ENCODE peak calls at places on chromosomes 5 and 9, in nine cellular contexts. A, L, D, J, X, N, E, V and O are unnamed samples.

GRCh38 chr5:103216137-103216536 is 42.4 kb upstream of the MACIR start:
- DNase-seq in J (no peak), E (no peak), V (no peak), X (no peak), L (no peak), D (no peak), N (no peak), A (no peak), O (no peak)

GRCh38 chr5:147963436-147963835 is 57.1 kb upstream of the C5orf46 start:
- DNase-seq in E (no peak), L (no peak), J (no peak), V (no peak), A (no peak), N (no peak), X (no peak), D (no peak), O (no peak)

GRCh38 chr5:79857692-79858091 is 133.4 kb downstream of the MTX3 start:
- DNase-seq in D (no peak), N (no peak), L (no peak), J (no peak), V (no peak), A (no peak), X (no peak), E (no peak), O (no peak)

GRCh38 chr5:6448622-6449464 is at the start of gene UBE2QL1:
- DNase-seq in V (no peak), N (no peak), E (peak), D (peak), J (no peak), A (peak), L (no peak), X (peak), O (peak)

GRCh38 chr5:42858031-42858643 is 46.4 kb upstream of the SELENOP start:
- DNase-seq in V (no peak), L (no peak), D (no peak), J (no peak), E (no peak), A (no peak), N (no peak), X (no peak), O (no peak)

GRCh38 chr5:103502651-103503050 is 59.9 kb downstream of the NUDT12 start:
- DNase-seq in D (no peak), V (no peak), L (no peak), E (no peak), N (no peak), X (no peak), A (no peak), J (no peak), O (no peak)

GRCh38 chr5:52811067-52811749 is 23.5 kb downstream of the ITGA1 start:
- DNase-seq in D (no peak), X (no peak), V (no peak), E (no peak), J (no peak), L (no peak), N (peak), A (no peak), O (no peak)

GRCh38 chr5:2779459-2779858 is 28.0 kb upstream of the IRX2 start:
- DNase-seq in V (no peak), E (no peak), J (no peak), D (no peak), N (no peak), A (no peak), L (no peak), X (no peak), O (no peak)

GRCh38 chr5:82397741-82398320 is 119.7 kb upstream of the RPS23 start:
- DNase-seq in N (no peak), L (no peak), X (no peak), V (no peak), E (no peak), J (no peak), D (no peak), A (no peak), O (no peak)

GRCh38 chr5:7078901-7079300 is 317.0 kb upstream of the ADCY2 start:
- DNase-seq in L (no peak), X (no peak), E (no peak), N (no peak), A (no peak), D (no peak), J (no peak), V (no peak), O (no peak)

GRCh38 chr9:91315191-91315590 is 46.5 kb downstream of the AUH start:
- DNase-seq in N (no peak), A (no peak), J (no peak), D (no peak), X (no peak), L (no peak), E (no peak), V (no peak), O (no peak)

GRCh38 chr9:116134981-116135380 is 18.6 kb upstream of the PAPPA start:
- DNase-seq in L (no peak), D (no peak), V (no peak), A (no peak), J (no peak), N (no peak), E (no peak), X (no peak), O (no peak)

GRCh38 chr5:13251623-13252367 is 692.7 kb downstream of the DNAH5 start:
- DNase-seq in X (no peak), D (no peak), A (no peak), E (no peak), V (no peak), L (no peak), J (no peak), N (no peak), O (no peak)

GRCh38 chr5:683619-684481 is 9.3 kb downstream of the TPPP start:
- DNase-seq in X (no peak), D (no peak), J (no peak), V (no peak), L (no peak), A (no peak), E (no peak), N (peak), O (no peak)

GRCh38 chr5:79687911-79688310 is 1.7 kb upstream of the CMYA5 start:
- DNase-seq in J (no peak), D (no peak), X (no peak), E (no peak), L (no peak), N (no peak), V (no peak), A (no peak), O (no peak)

GRCh38 chr9:87337335-87338074 is 160.2 kb upstream of the DAPK1 start:
- DNase-seq in A (no peak), D (no peak), E (no peak), L (no peak), J (no peak), V (no peak), X (no peak), N (no peak), O (no peak)

GRCh38 chr5:177232761-177233160 is 70.8 kb downstream of the RAB24 start:
- DNase-seq in D (no peak), J (peak), V (no peak), X (no peak), N (no peak), A (no peak), E (no peak), L (no peak), O (no peak)

GRCh38 chr9:105328872-105329728 is 84.6 kb downstream of the SLC44A1 start:
- DNase-seq in E (no peak), X (no peak), N (no peak), D (no peak), L (no peak), J (no peak), V (no peak), A (no peak), O (no peak)

GRCh38 chr5:37723147-37723961 is 116.5 kb downstream of the GDNF start:
- DNase-seq in J (no peak), X (peak), L (no peak), E (no peak), A (peak), N (no peak), D (peak), V (no peak), O (no peak)